ENCODE peak calls at places on chromosome 9, in eight cellular contexts. One of them, this sample, is unnamed.

GRCh38 chr9:124514874-124515273 is 7.7 kb upstream of the NR5A1 start:
- DNase-seq in LoVo: no peak
- DNase-seq in GM13976: no peak
- DNase-seq in dermis microvascular lymphatic vessel endothelial cell: no peak
- DNase-seq in GDM1: no peak
- DNase-seq in T follicular helper cell: no peak
- DNase-seq in AG04450: no peak
- DNase-seq in neural progenitor cell: no peak
- DNase-seq in this sample: no peak

GRCh38 chr9:27276182-27277030 is 20.5 kb downstream of the EQTN start:
- DNase-seq in AG04450: peak; percentile 16
- DNase-seq in T follicular helper cell: no peak
- DNase-seq in GM13976: peak; percentile 55
- DNase-seq in LoVo: peak; percentile 68
- DNase-seq in GDM1: peak; percentile 20
- DNase-seq in dermis microvascular lymphatic vessel endothelial cell: peak; percentile 73
- DNase-seq in neural progenitor cell: peak; percentile 73
- DNase-seq in this sample: no peak

GRCh38 chr9:37969130-37969529 is 65.2 kb upstream of the SLC25A51 start:
- DNase-seq in GDM1: no peak
- DNase-seq in GM13976: no peak
- DNase-seq in AG04450: no peak
- DNase-seq in dermis microvascular lymphatic vessel endothelial cell: peak; percentile 77
- DNase-seq in neural progenitor cell: no peak
- DNase-seq in T follicular helper cell: no peak
- DNase-seq in LoVo: peak; percentile 65
- DNase-seq in this sample: no peak

GRCh38 chr9:91163441-91163772 is 198.3 kb downstream of the AUH start:
- DNase-seq in neural progenitor cell: no peak
- DNase-seq in GDM1: no peak
- DNase-seq in dermis microvascular lymphatic vessel endothelial cell: no peak
- DNase-seq in GM13976: no peak
- DNase-seq in LoVo: no peak
- DNase-seq in T follicular helper cell: no peak
- DNase-seq in AG04450: no peak
- DNase-seq in this sample: no peak

GRCh38 chr9:96048116-96048953 is 172.8 kb downstream of the ERCC6L2 start:
- DNase-seq in LoVo: no peak
- DNase-seq in dermis microvascular lymphatic vessel endothelial cell: peak; percentile 62
- DNase-seq in AG04450: no peak
- DNase-seq in GM13976: no peak
- DNase-seq in GDM1: no peak
- DNase-seq in neural progenitor cell: peak; percentile 80
- DNase-seq in T follicular helper cell: no peak
- DNase-seq in this sample: peak; percentile 59

GRCh38 chr9:135817951-135818717 is 89.2 kb downstream of the CAMSAP1 start:
- DNase-seq in AG04450: no peak
- DNase-seq in LoVo: no peak
- DNase-seq in GM13976: no peak
- DNase-seq in neural progenitor cell: no peak
- DNase-seq in GDM1: no peak
- DNase-seq in dermis microvascular lymphatic vessel endothelial cell: no peak
- DNase-seq in T follicular helper cell: no peak
- DNase-seq in this sample: no peak

GRCh38 chr9:126752376-126752775 is 52.5 kb upstream of the ZBTB43 start:
- DNase-seq in neural progenitor cell: no peak
- DNase-seq in AG04450: no peak
- DNase-seq in T follicular helper cell: no peak
- DNase-seq in dermis microvascular lymphatic vessel endothelial cell: no peak
- DNase-seq in GM13976: no peak
- DNase-seq in LoVo: no peak
- DNase-seq in GDM1: no peak
- DNase-seq in this sample: no peak

GRCh38 chr9:99828054-99828416 is 6.3 kb downstream of the NR4A3 start:
- DNase-seq in T follicular helper cell: no peak
- DNase-seq in AG04450: no peak
- DNase-seq in neural progenitor cell: peak; percentile 4
- DNase-seq in LoVo: no peak
- DNase-seq in GDM1: no peak
- DNase-seq in GM13976: no peak
- DNase-seq in dermis microvascular lymphatic vessel endothelial cell: no peak
- DNase-seq in this sample: no peak

GRCh38 chr9:13787234-13787833 is 507.8 kb upstream of the MPDZ start:
- DNase-seq in LoVo: no peak
- DNase-seq in neural progenitor cell: no peak
- DNase-seq in dermis microvascular lymphatic vessel endothelial cell: peak; percentile 66
- DNase-seq in AG04450: no peak
- DNase-seq in GDM1: no peak
- DNase-seq in GM13976: no peak
- DNase-seq in T follicular helper cell: no peak
- DNase-seq in this sample: no peak

GRCh38 chr9:136784249-136784996 is 6.7 kb upstream of the TMEM141 start:
- DNase-seq in GDM1: no peak
- DNase-seq in T follicular helper cell: no peak
- DNase-seq in neural progenitor cell: peak; percentile 46
- DNase-seq in GM13976: peak; percentile 51
- DNase-seq in LoVo: peak; percentile 28
- DNase-seq in dermis microvascular lymphatic vessel endothelial cell: peak; percentile 47
- DNase-seq in AG04450: no peak
- DNase-seq in this sample: no peak

GRCh38 chr9:13264788-13265187 is 14.7 kb downstream of the MPDZ start:
- DNase-seq in T follicular helper cell: no peak
- DNase-seq in AG04450: no peak
- DNase-seq in LoVo: no peak
- DNase-seq in neural progenitor cell: no peak
- DNase-seq in GDM1: no peak
- DNase-seq in GM13976: no peak
- DNase-seq in dermis microvascular lymphatic vessel endothelial cell: no peak
- DNase-seq in this sample: no peak

GRCh38 chr9:27179245-27179870 is 70.3 kb downstream of the TEK start:
- DNase-seq in GM13976: no peak
- DNase-seq in T follicular helper cell: no peak
- DNase-seq in AG04450: no peak
- DNase-seq in neural progenitor cell: no peak
- DNase-seq in LoVo: no peak
- DNase-seq in GDM1: no peak
- DNase-seq in dermis microvascular lymphatic vessel endothelial cell: no peak
- DNase-seq in this sample: no peak

GRCh38 chr9:136057236-136058151 is 37.6 kb downstream of the NACC2 start:
- DNase-seq in GDM1: no peak
- DNase-seq in LoVo: no peak
- DNase-seq in GM13976: peak; percentile 30
- DNase-seq in AG04450: no peak
- DNase-seq in neural progenitor cell: no peak
- DNase-seq in dermis microvascular lymphatic vessel endothelial cell: no peak
- DNase-seq in T follicular helper cell: no peak
- DNase-seq in this sample: no peak

GRCh38 chr9:137878146-137878941 is 762 bp downstream of the CACNA1B start:
- DNase-seq in T follicular helper cell: no peak
- DNase-seq in GM13976: peak; percentile 75
- DNase-seq in dermis microvascular lymphatic vessel endothelial cell: peak; percentile 43
- DNase-seq in neural progenitor cell: peak; percentile 96
- DNase-seq in LoVo: no peak
- DNase-seq in AG04450: no peak
- DNase-seq in GDM1: no peak
- DNase-seq in this sample: peak; percentile 46

GRCh38 chr9:137789295-137789895 is 88.2 kb upstream of the CACNA1B start:
- DNase-seq in neural progenitor cell: no peak
- DNase-seq in GM13976: no peak
- DNase-seq in T follicular helper cell: no peak
- DNase-seq in AG04450: no peak
- DNase-seq in dermis microvascular lymphatic vessel endothelial cell: no peak
- DNase-seq in GDM1: no peak
- DNase-seq in LoVo: no peak
- DNase-seq in this sample: no peak

GRCh38 chr9:117720555-117720954 is 16.4 kb downstream of the TLR4 start:
- DNase-seq in T follicular helper cell: no peak
- DNase-seq in LoVo: no peak
- DNase-seq in GDM1: no peak
- DNase-seq in AG04450: no peak
- DNase-seq in dermis microvascular lymphatic vessel endothelial cell: no peak
- DNase-seq in GM13976: no peak
- DNase-seq in neural progenitor cell: no peak
- DNase-seq in this sample: no peak

GRCh38 chr9:97593960-97594359 is 39.2 kb downstream of the TSTD2 start:
- DNase-seq in GDM1: no peak
- DNase-seq in dermis microvascular lymphatic vessel endothelial cell: no peak
- DNase-seq in neural progenitor cell: no peak
- DNase-seq in GM13976: no peak
- DNase-seq in LoVo: no peak
- DNase-seq in AG04450: no peak
- DNase-seq in T follicular helper cell: no peak
- DNase-seq in this sample: no peak

GRCh38 chr9:16413509-16414016 is 456.9 kb downstream of the BNC2 start:
- DNase-seq in T follicular helper cell: no peak
- DNase-seq in GM13976: no peak
- DNase-seq in AG04450: peak; percentile 95
- DNase-seq in GDM1: no peak
- DNase-seq in dermis microvascular lymphatic vessel endothelial cell: peak; percentile 62
- DNase-seq in neural progenitor cell: no peak
- DNase-seq in LoVo: no peak
- DNase-seq in this sample: no peak

GRCh38 chr9:131986576-131986975 is 93.1 kb downstream of the MED27 start:
- DNase-seq in GDM1: no peak
- DNase-seq in neural progenitor cell: no peak
- DNase-seq in AG04450: no peak
- DNase-seq in dermis microvascular lymphatic vessel endothelial cell: no peak
- DNase-seq in GM13976: no peak
- DNase-seq in LoVo: no peak
- DNase-seq in T follicular helper cell: no peak
- DNase-seq in this sample: no peak

GRCh38 chr9:124869466-124869985 is 7.6 kb downstream of the ARPC5L start:
- DNase-seq in AG04450: no peak
- DNase-seq in neural progenitor cell: peak; percentile 40
- DNase-seq in GM13976: no peak
- DNase-seq in dermis microvascular lymphatic vessel endothelial cell: peak; percentile 29
- DNase-seq in LoVo: no peak
- DNase-seq in T follicular helper cell: no peak
- DNase-seq in GDM1: no peak
- DNase-seq in this sample: no peak

GRCh38 chr9:93619272-93619775 is 42.9 kb downstream of the PHF2 start:
- DNase-seq in LoVo: no peak
- DNase-seq in GM13976: no peak
- DNase-seq in AG04450: no peak
- DNase-seq in GDM1: no peak
- DNase-seq in neural progenitor cell: no peak
- DNase-seq in dermis microvascular lymphatic vessel endothelial cell: no peak
- DNase-seq in T follicular helper cell: no peak
- DNase-seq in this sample: no peak

GRCh38 chr9:15354713-15355112 is 47.7 kb upstream of the TTC39B start:
- DNase-seq in LoVo: no peak
- DNase-seq in AG04450: no peak
- DNase-seq in dermis microvascular lymphatic vessel endothelial cell: no peak
- DNase-seq in GM13976: no peak
- DNase-seq in GDM1: no peak
- DNase-seq in neural progenitor cell: no peak
- DNase-seq in T follicular helper cell: no peak
- DNase-seq in this sample: no peak

GRCh38 chr9:98280574-98280973 is 25.1 kb upstream of the TBC1D2 start:
- DNase-seq in GM13976: no peak
- DNase-seq in AG04450: no peak
- DNase-seq in GDM1: no peak
- DNase-seq in neural progenitor cell: peak; percentile 44
- DNase-seq in dermis microvascular lymphatic vessel endothelial cell: no peak
- DNase-seq in T follicular helper cell: no peak
- DNase-seq in LoVo: no peak
- DNase-seq in this sample: no peak

GRCh38 chr9:131739192-131739961 is 499 bp downstream of the RAPGEF1 start:
- DNase-seq in neural progenitor cell: peak; percentile 68
- DNase-seq in GDM1: no peak
- DNase-seq in GM13976: peak; percentile 77
- DNase-seq in T follicular helper cell: no peak
- DNase-seq in AG04450: no peak
- DNase-seq in LoVo: no peak
- DNase-seq in dermis microvascular lymphatic vessel endothelial cell: peak; percentile 40
- DNase-seq in this sample: no peak

GRCh38 chr9:108996653-108997052 is 16.6 kb downstream of the CTNNAL1 start:
- DNase-seq in AG04450: no peak
- DNase-seq in T follicular helper cell: no peak
- DNase-seq in GM13976: no peak
- DNase-seq in dermis microvascular lymphatic vessel endothelial cell: peak; percentile 41
- DNase-seq in GDM1: no peak
- DNase-seq in LoVo: no peak
- DNase-seq in neural progenitor cell: no peak
- DNase-seq in this sample: no peak

GRCh38 chr9:112086627-112087026 is 88.5 kb downstream of the SUSD1 start:
- DNase-seq in GDM1: no peak
- DNase-seq in neural progenitor cell: peak; percentile 44
- DNase-seq in dermis microvascular lymphatic vessel endothelial cell: peak; percentile 40
- DNase-seq in T follicular helper cell: no peak
- DNase-seq in LoVo: peak; percentile 43
- DNase-seq in GM13976: no peak
- DNase-seq in AG04450: no peak
- DNase-seq in this sample: no peak

GRCh38 chr9:33297455-33297854 is 7.1 kb downstream of the NFX1 start:
- DNase-seq in LoVo: no peak
- DNase-seq in GDM1: peak; percentile 38
- DNase-seq in dermis microvascular lymphatic vessel endothelial cell: peak; percentile 53
- DNase-seq in AG04450: no peak
- DNase-seq in GM13976: peak; percentile 54
- DNase-seq in T follicular helper cell: no peak
- DNase-seq in neural progenitor cell: no peak
- DNase-seq in this sample: peak; percentile 33

GRCh38 chr9:95726756-95727155 is 148.7 kb upstream of the ERCC6L2 start:
- DNase-seq in dermis microvascular lymphatic vessel endothelial cell: peak; percentile 61
- DNase-seq in GDM1: no peak
- DNase-seq in T follicular helper cell: no peak
- DNase-seq in neural progenitor cell: peak; percentile 74
- DNase-seq in AG04450: peak; percentile 16
- DNase-seq in LoVo: no peak
- DNase-seq in GM13976: peak; percentile 61
- DNase-seq in this sample: no peak

GRCh38 chr9:89941875-89942274 is 337.1 kb downstream of the GADD45G start:
- DNase-seq in GM13976: no peak
- DNase-seq in GDM1: no peak
- DNase-seq in T follicular helper cell: no peak
- DNase-seq in AG04450: peak; percentile 84
- DNase-seq in neural progenitor cell: no peak
- DNase-seq in dermis microvascular lymphatic vessel endothelial cell: no peak
- DNase-seq in LoVo: peak; percentile 23
- DNase-seq in this sample: no peak

GRCh38 chr9:115413766-115414382 is 295.9 kb upstream of the TNC start:
- DNase-seq in T follicular helper cell: no peak
- DNase-seq in LoVo: no peak
- DNase-seq in GDM1: no peak
- DNase-seq in dermis microvascular lymphatic vessel endothelial cell: no peak
- DNase-seq in neural progenitor cell: no peak
- DNase-seq in AG04450: no peak
- DNase-seq in GM13976: no peak
- DNase-seq in this sample: no peak

GRCh38 chr9:4048441-4048840 is 251.4 kb downstream of the GLIS3 start:
- DNase-seq in AG04450: peak; percentile 7
- DNase-seq in LoVo: no peak
- DNase-seq in GM13976: no peak
- DNase-seq in T follicular helper cell: no peak
- DNase-seq in dermis microvascular lymphatic vessel endothelial cell: peak; percentile 37
- DNase-seq in GDM1: no peak
- DNase-seq in neural progenitor cell: peak; percentile 50
- DNase-seq in this sample: no peak

GRCh38 chr9:93228453-93228852 is 44.5 kb downstream of the WNK2 start:
- DNase-seq in neural progenitor cell: no peak
- DNase-seq in LoVo: no peak
- DNase-seq in GM13976: no peak
- DNase-seq in dermis microvascular lymphatic vessel endothelial cell: no peak
- DNase-seq in GDM1: no peak
- DNase-seq in T follicular helper cell: no peak
- DNase-seq in AG04450: no peak
- DNase-seq in this sample: no peak

GRCh38 chr9:110125207-110125751 is 82.7 kb downstream of the C9orf152 start:
- DNase-seq in neural progenitor cell: peak; percentile 94
- DNase-seq in LoVo: peak; percentile 86
- DNase-seq in AG04450: peak; percentile 89
- DNase-seq in GM13976: no peak
- DNase-seq in dermis microvascular lymphatic vessel endothelial cell: peak; percentile 36
- DNase-seq in T follicular helper cell: no peak
- DNase-seq in GDM1: no peak
- DNase-seq in this sample: no peak

GRCh38 chr9:123335227-123335985 is 20.6 kb upstream of the CRB2 start:
- DNase-seq in T follicular helper cell: no peak
- DNase-seq in neural progenitor cell: peak; percentile 52
- DNase-seq in GM13976: no peak
- DNase-seq in dermis microvascular lymphatic vessel endothelial cell: no peak
- DNase-seq in GDM1: no peak
- DNase-seq in LoVo: no peak
- DNase-seq in AG04450: peak; percentile 34
- DNase-seq in this sample: no peak